ENCODE peak calls at places on chromosome 2, in nine cellular contexts. One of them, this sample, is unnamed.

GRCh38 chr2:33437297-33437696 is 39.2 kb upstream of the RASGRP3 start:
- DNase-seq in GM23338: no peak
- DNase-seq in foreskin keratinocyte: peak
- DNase-seq in SJSA1: peak
- DNase-seq in brain pericyte: no peak
- DNase-seq in posterior cingulate gyrus: no peak
- DNase-seq in stimulated activated CD4-positive, alpha-beta T cell treated with anti-CD3 and anti-CD28 coated beads, TNF-alpha, amount 100 ng/mL, for 4 hours: no peak
- DNase-seq in RKO: no peak
- DNase-seq in Karpas-422: no peak
- DNase-seq in this sample: peak

GRCh38 chr2:108220942-108221541 is 18.7 kb upstream of the SULT1C3 start:
- DNase-seq in brain pericyte: no peak
- DNase-seq in GM23338: no peak
- DNase-seq in RKO: no peak
- DNase-seq in Karpas-422: no peak
- DNase-seq in foreskin keratinocyte: no peak
- DNase-seq in stimulated activated CD4-positive, alpha-beta T cell treated with anti-CD3 and anti-CD28 coated beads, TNF-alpha, amount 100 ng/mL, for 4 hours: no peak
- DNase-seq in posterior cingulate gyrus: peak
- DNase-seq in SJSA1: no peak
- DNase-seq in this sample: no peak

GRCh38 chr2:31335921-31336570 is 78.5 kb downstream of the XDH start:
- DNase-seq in Karpas-422: no peak
- DNase-seq in SJSA1: peak
- DNase-seq in RKO: no peak
- DNase-seq in posterior cingulate gyrus: no peak
- DNase-seq in GM23338: no peak
- DNase-seq in brain pericyte: no peak
- DNase-seq in foreskin keratinocyte: peak
- DNase-seq in stimulated activated CD4-positive, alpha-beta T cell treated with anti-CD3 and anti-CD28 coated beads, TNF-alpha, amount 100 ng/mL, for 4 hours: no peak
- DNase-seq in this sample: peak

GRCh38 chr2:60544059-60544458 is 9.4 kb downstream of the BCL11A start:
- DNase-seq in posterior cingulate gyrus: no peak
- DNase-seq in brain pericyte: no peak
- DNase-seq in SJSA1: no peak
- DNase-seq in foreskin keratinocyte: peak
- DNase-seq in RKO: no peak
- DNase-seq in Karpas-422: peak
- DNase-seq in GM23338: peak
- DNase-seq in stimulated activated CD4-positive, alpha-beta T cell treated with anti-CD3 and anti-CD28 coated beads, TNF-alpha, amount 100 ng/mL, for 4 hours: no peak
- DNase-seq in this sample: no peak

GRCh38 chr2:68730828-68731227 is 3.8 kb upstream of the ARHGAP25 start:
- DNase-seq in SJSA1: peak
- DNase-seq in foreskin keratinocyte: peak
- DNase-seq in RKO: peak
- DNase-seq in posterior cingulate gyrus: no peak
- DNase-seq in brain pericyte: no peak
- DNase-seq in stimulated activated CD4-positive, alpha-beta T cell treated with anti-CD3 and anti-CD28 coated beads, TNF-alpha, amount 100 ng/mL, for 4 hours: no peak
- DNase-seq in Karpas-422: no peak
- DNase-seq in GM23338: no peak
- DNase-seq in this sample: peak

GRCh38 chr2:137049518-137049917 is 284.2 kb downstream of the THSD7B start:
- DNase-seq in Karpas-422: no peak
- DNase-seq in brain pericyte: no peak
- DNase-seq in SJSA1: no peak
- DNase-seq in posterior cingulate gyrus: no peak
- DNase-seq in RKO: no peak
- DNase-seq in GM23338: peak
- DNase-seq in foreskin keratinocyte: no peak
- DNase-seq in stimulated activated CD4-positive, alpha-beta T cell treated with anti-CD3 and anti-CD28 coated beads, TNF-alpha, amount 100 ng/mL, for 4 hours: no peak
- DNase-seq in this sample: no peak

GRCh38 chr2:187050409-187050998 is 201.5 kb upstream of the ZSWIM2 start:
- DNase-seq in GM23338: no peak
- DNase-seq in posterior cingulate gyrus: no peak
- DNase-seq in brain pericyte: no peak
- DNase-seq in SJSA1: no peak
- DNase-seq in foreskin keratinocyte: no peak
- DNase-seq in stimulated activated CD4-positive, alpha-beta T cell treated with anti-CD3 and anti-CD28 coated beads, TNF-alpha, amount 100 ng/mL, for 4 hours: no peak
- DNase-seq in Karpas-422: no peak
- DNase-seq in RKO: no peak
- DNase-seq in this sample: peak

GRCh38 chr2:235371018-235371417 is 122.8 kb upstream of the AGAP1 start:
- DNase-seq in foreskin keratinocyte: no peak
- DNase-seq in stimulated activated CD4-positive, alpha-beta T cell treated with anti-CD3 and anti-CD28 coated beads, TNF-alpha, amount 100 ng/mL, for 4 hours: no peak
- DNase-seq in posterior cingulate gyrus: no peak
- DNase-seq in SJSA1: no peak
- DNase-seq in Karpas-422: no peak
- DNase-seq in GM23338: no peak
- DNase-seq in RKO: no peak
- DNase-seq in brain pericyte: no peak
- DNase-seq in this sample: no peak

GRCh38 chr2:165357758-165358157 is 111.7 kb upstream of the CSRNP3 start:
- DNase-seq in stimulated activated CD4-positive, alpha-beta T cell treated with anti-CD3 and anti-CD28 coated beads, TNF-alpha, amount 100 ng/mL, for 4 hours: no peak
- DNase-seq in SJSA1: no peak
- DNase-seq in foreskin keratinocyte: peak
- DNase-seq in brain pericyte: peak
- DNase-seq in Karpas-422: no peak
- DNase-seq in posterior cingulate gyrus: no peak
- DNase-seq in RKO: peak
- DNase-seq in GM23338: no peak
- DNase-seq in this sample: peak

GRCh38 chr2:224875870-224876269 is 159.7 kb upstream of the CCDC195 start:
- DNase-seq in GM23338: no peak
- DNase-seq in posterior cingulate gyrus: no peak
- DNase-seq in Karpas-422: no peak
- DNase-seq in RKO: no peak
- DNase-seq in stimulated activated CD4-positive, alpha-beta T cell treated with anti-CD3 and anti-CD28 coated beads, TNF-alpha, amount 100 ng/mL, for 4 hours: no peak
- DNase-seq in foreskin keratinocyte: no peak
- DNase-seq in brain pericyte: no peak
- DNase-seq in SJSA1: no peak
- DNase-seq in this sample: no peak

GRCh38 chr2:230932556-230933511 is 7.8 kb upstream of the GPR55 start:
- DNase-seq in posterior cingulate gyrus: no peak
- DNase-seq in SJSA1: peak
- DNase-seq in stimulated activated CD4-positive, alpha-beta T cell treated with anti-CD3 and anti-CD28 coated beads, TNF-alpha, amount 100 ng/mL, for 4 hours: no peak
- DNase-seq in Karpas-422: no peak
- DNase-seq in RKO: no peak
- DNase-seq in GM23338: no peak
- DNase-seq in foreskin keratinocyte: no peak
- DNase-seq in brain pericyte: no peak
- DNase-seq in this sample: no peak

GRCh38 chr2:26018184-26018716 is 15.6 kb upstream of the RAB10 start:
- DNase-seq in GM23338: peak
- DNase-seq in Karpas-422: no peak
- DNase-seq in RKO: peak
- DNase-seq in posterior cingulate gyrus: peak
- DNase-seq in stimulated activated CD4-positive, alpha-beta T cell treated with anti-CD3 and anti-CD28 coated beads, TNF-alpha, amount 100 ng/mL, for 4 hours: no peak
- DNase-seq in SJSA1: peak
- DNase-seq in foreskin keratinocyte: peak
- DNase-seq in brain pericyte: peak
- DNase-seq in this sample: peak

GRCh38 chr2:29193681-29194080 is 78.5 kb downstream of the CLIP4 start:
- DNase-seq in brain pericyte: no peak
- DNase-seq in RKO: no peak
- DNase-seq in Karpas-422: no peak
- DNase-seq in stimulated activated CD4-positive, alpha-beta T cell treated with anti-CD3 and anti-CD28 coated beads, TNF-alpha, amount 100 ng/mL, for 4 hours: no peak
- DNase-seq in posterior cingulate gyrus: no peak
- DNase-seq in foreskin keratinocyte: no peak
- DNase-seq in SJSA1: no peak
- DNase-seq in GM23338: no peak
- DNase-seq in this sample: no peak

GRCh38 chr2:9201185-9201891 is 5.3 kb upstream of the ASAP2 start:
- DNase-seq in RKO: no peak
- DNase-seq in Karpas-422: no peak
- DNase-seq in foreskin keratinocyte: peak
- DNase-seq in posterior cingulate gyrus: no peak
- DNase-seq in stimulated activated CD4-positive, alpha-beta T cell treated with anti-CD3 and anti-CD28 coated beads, TNF-alpha, amount 100 ng/mL, for 4 hours: no peak
- DNase-seq in SJSA1: no peak
- DNase-seq in GM23338: no peak
- DNase-seq in brain pericyte: no peak
- DNase-seq in this sample: peak

GRCh38 chr2:63186331-63186730 is 135.7 kb downstream of the OTX1 start:
- DNase-seq in brain pericyte: no peak
- DNase-seq in SJSA1: no peak
- DNase-seq in stimulated activated CD4-positive, alpha-beta T cell treated with anti-CD3 and anti-CD28 coated beads, TNF-alpha, amount 100 ng/mL, for 4 hours: no peak
- DNase-seq in Karpas-422: no peak
- DNase-seq in GM23338: no peak
- DNase-seq in posterior cingulate gyrus: no peak
- DNase-seq in RKO: no peak
- DNase-seq in foreskin keratinocyte: peak
- DNase-seq in this sample: no peak